ENCODE peak calls at places on chromosomes 1 and 21, in six cellular contexts. G is HepG2, T is SK-N-SH, Q is H1, W is GM12878, R is K562. U is an unnamed sample.

GRCh38 chr21:26686278-26686677 is 113.2 kb upstream of the CYYR1 start:
- DNase-seq in G (no peak), T (peak; percentile 17), Q (no peak), W (no peak), R (no peak), U (no peak)

GRCh38 chr1:150528196-150528595 is 12.6 kb downstream of the FALEC start:
- DNase-seq in G (no peak), T (no peak), Q (no peak), W (no peak), R (no peak), U (no peak)

GRCh38 chr1:165893507-165893906 is 66.1 kb downstream of the UCK2 start:
- DNase-seq in G (no peak), T (no peak), Q (no peak), W (no peak), R (no peak), U (no peak)

GRCh38 chr1:70536708-70537398 is 125.8 kb downstream of the CTH start:
- DNase-seq in G (no peak), T (no peak), Q (no peak), W (no peak), R (no peak), U (no peak)

GRCh38 chr1:33927721-33928120 is 63.8 kb downstream of the HMGB4 start:
- DNase-seq in G (no peak), T (no peak), Q (no peak), W (no peak), R (no peak), U (no peak)

GRCh38 chr1:184972281-184973055 is 1.8 kb downstream of the NIBAN1 start:
- DNase-seq in G (no peak), T (no peak), Q (no peak), W (no peak), R (peak; percentile 15), U (no peak)

GRCh38 chr1:61139324-61140055 is 57.1 kb downstream of the NFIA start:
- DNase-seq in G (peak; percentile 29), T (no peak), Q (no peak), W (no peak), R (no peak), U (peak; percentile 53)

GRCh38 chr1:2496087-2496622 is 20.1 kb downstream of the PLCH2 start:
- DNase-seq in G (peak; percentile 28), T (no peak), Q (no peak), W (peak; percentile 25), R (no peak), U (no peak)

GRCh38 chr1:236917448-236917847 is 86.8 kb downstream of the MT1HL1 start:
- DNase-seq in G (no peak), T (no peak), Q (no peak), W (no peak), R (no peak), U (no peak)

GRCh38 chr1:17437260-17438175 is 2.0 kb downstream of the RCC2 start:
- DNase-seq in G (no peak), T (peak; percentile 96), Q (no peak), W (no peak), R (peak; percentile 74), U (no peak)

GRCh38 chr1:40422630-40423263 is 27.5 kb upstream of the ZFP69B start:
- DNase-seq in G (no peak), T (no peak), Q (no peak), W (no peak), R (no peak), U (no peak)

GRCh38 chr1:44619261-44619900 is 54.9 kb downstream of the TMEM53 start:
- DNase-seq in G (no peak), T (no peak), Q (no peak), W (no peak), R (no peak), U (no peak)

GRCh38 chr1:9111957-9112356 is 16.9 kb downstream of the GPR157 start:
- DNase-seq in G (peak; percentile 27), T (no peak), Q (no peak), W (no peak), R (no peak), U (no peak)

GRCh38 chr1:100188617-100189016 is 10.6 kb upstream of the LRRC39 start:
- DNase-seq in G (no peak), T (peak; percentile 45), Q (no peak), W (peak; percentile 31), R (no peak), U (no peak)

GRCh38 chr1:111366256-111366655 is 61.3 kb downstream of the OVGP1 start:
- DNase-seq in G (no peak), T (no peak), Q (no peak), W (no peak), R (no peak), U (no peak)

GRCh38 chr1:109361114-109361513 is 36.6 kb downstream of the SORT1 start:
- DNase-seq in G (no peak), T (no peak), Q (no peak), W (no peak), R (no peak), U (no peak)

GRCh38 chr1:196858811-196859210 is 29.0 kb upstream of the CFHR4 start:
- DNase-seq in G (no peak), T (no peak), Q (no peak), W (no peak), R (peak; percentile 45), U (no peak)

GRCh38 chr1:243601720-243602119 is 248.3 kb downstream of the AKT3 start:
- DNase-seq in G (no peak), T (no peak), Q (no peak), W (no peak), R (no peak), U (no peak)

GRCh38 chr1:16109571-16109970 is 36.1 kb upstream of the FAM131C start:
- DNase-seq in G (no peak), T (no peak), Q (no peak), W (no peak), R (no peak), U (no peak)

GRCh38 chr1:16111771-16112557 is 38.5 kb upstream of the FAM131C start:
- DNase-seq in G (no peak), T (no peak), Q (no peak), W (no peak), R (peak; percentile 25), U (no peak)

GRCh38 chr1:16112558-16113555 is 39.4 kb upstream of the FAM131C start:
- DNase-seq in G (peak; percentile 90), T (peak; percentile 60), Q (no peak), W (no peak), R (no peak), U (no peak)

GRCh38 chr1:16110456-16110855 is 37.0 kb upstream of the FAM131C start:
- DNase-seq in G (no peak), T (no peak), Q (no peak), W (no peak), R (no peak), U (no peak)

GRCh38 chr1:16110884-16111283 is 37.4 kb upstream of the FAM131C start:
- DNase-seq in G (no peak), T (no peak), Q (no peak), W (no peak), R (no peak), U (no peak)
- H3K27ac ChIP-seq in G (no peak overlapping the region), T (no peak overlapping the region), Q (no peak overlapping the region), W (no peak overlapping the region), R (no peak overlapping the region), U (no peak overlapping the region)

DNA sequence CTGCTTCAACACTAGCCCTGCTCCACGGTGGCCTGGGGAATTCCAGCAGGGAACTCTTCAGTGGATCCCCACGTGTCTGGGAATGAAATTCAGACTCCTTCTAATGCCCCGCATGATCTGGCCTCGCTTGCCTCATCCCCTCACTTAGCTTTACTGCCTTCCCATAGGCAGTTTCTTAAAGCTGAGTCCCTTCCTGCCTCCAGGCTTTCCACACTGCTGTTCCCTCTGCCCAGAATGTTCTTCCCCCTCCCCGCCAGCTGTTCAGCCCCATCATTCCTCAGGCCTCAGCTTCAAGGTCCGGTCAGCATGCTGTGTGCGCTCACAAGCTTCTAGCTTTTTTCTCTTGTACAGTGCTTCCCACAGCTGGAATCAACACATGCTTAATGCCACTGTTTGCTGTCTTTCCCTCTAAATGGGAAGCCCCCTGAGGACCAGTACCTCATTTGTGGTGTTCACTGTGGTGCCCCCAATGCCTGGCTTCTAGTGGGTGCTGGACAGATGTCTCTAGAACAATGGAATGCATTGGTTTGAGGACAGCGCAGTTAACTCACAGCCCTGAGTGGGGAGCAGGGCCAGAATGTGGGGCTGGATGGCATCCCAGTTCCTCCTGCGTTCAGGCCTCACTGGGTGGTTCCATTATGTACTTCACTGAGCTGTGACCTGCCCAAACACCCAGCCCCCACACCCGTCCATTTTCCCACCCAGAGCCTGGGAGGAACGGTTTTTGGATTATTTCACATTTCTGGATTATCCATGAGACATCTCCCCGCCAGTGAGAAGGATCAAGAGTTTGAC is 55.0 kb upstream of the WASF2 start:
- DNase-seq in G (no peak), T (no peak), Q (no peak), W (no peak), R (no peak), U (no peak)
- TF ChIP-seq GABPA in G (no peak), T (no peak), Q (no peak), W (no peak), R (no peak), U (no peak)

DNA sequence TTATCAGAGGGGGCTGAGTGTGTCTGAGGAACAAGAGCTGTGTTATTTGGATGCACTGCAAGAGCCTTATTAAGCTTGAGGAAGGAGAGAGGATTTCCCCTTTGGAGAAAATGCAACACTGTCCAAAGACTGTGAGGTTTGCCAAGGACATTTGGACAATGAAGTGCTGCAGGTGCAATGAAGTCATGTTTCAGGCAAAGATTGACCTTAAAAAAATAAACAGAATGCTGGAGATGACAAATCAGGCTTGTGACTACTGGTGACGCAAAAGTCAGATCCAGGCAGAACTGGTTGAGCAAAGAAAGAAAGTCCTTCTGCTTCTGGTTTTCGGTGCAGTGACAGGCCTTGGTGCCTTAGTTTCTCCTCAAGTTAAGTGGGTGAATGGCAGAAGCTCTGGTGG is 125.2 kb upstream of the KIAA0040 start:
- DNase-seq in G (no peak), T (no peak), Q (no peak), W (no peak), R (no peak), U (no peak)
- H3K27ac ChIP-seq in G (no peak overlapping the region), T (no peak overlapping the region), Q (no peak overlapping the region), W (no peak overlapping the region), R (no peak overlapping the region), U (peak overlapping the region; percentile 11)

DNA sequence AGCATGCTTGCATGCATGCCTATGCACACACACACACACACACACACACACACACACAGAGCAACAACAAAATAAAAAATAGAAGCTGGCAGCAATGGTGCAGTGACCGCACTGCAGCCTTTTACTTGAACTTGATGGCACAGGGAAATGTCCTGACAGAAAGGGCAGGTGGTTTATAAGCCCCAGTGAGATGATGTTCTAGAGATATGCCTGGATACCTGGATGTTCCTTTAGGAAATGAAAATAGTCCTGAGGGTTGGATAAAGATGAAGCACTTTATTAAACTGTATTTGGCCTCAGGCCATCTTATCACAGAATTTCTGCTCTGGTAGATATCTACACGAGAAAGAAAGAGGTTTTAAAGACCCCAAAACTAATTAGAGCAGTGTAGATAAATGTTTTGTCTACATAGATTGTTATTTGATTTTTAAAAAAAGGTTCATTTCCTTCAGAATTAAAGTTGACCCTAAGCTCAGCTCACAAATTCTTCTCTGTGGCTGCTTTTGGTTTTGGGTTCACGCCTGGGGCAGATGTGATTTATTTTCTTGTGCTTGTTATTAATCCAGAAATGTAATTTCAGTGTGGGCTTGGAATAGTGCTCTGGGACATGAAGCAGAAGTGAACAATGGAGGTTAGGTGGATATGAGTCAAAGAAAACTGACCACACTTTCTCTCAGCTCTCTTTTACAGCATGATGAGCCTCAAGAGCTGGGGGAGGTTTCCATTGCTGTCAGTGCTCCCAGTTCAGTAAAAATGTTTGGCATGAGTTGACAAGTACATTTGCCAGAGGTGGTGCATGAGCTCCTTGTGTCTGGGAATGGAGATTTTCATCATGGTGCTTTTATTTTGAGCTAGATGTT is 22.9 kb downstream of the ADAM30 start:
- DNase-seq in G (no peak), T (no peak), Q (no peak), W (no peak), R (peak; percentile 41), U (no peak)
- TF ChIP-seq GABPA in G (no peak), T (no peak), Q (no peak), W (no peak), R (no peak), U (no peak)

U was measured in HL-60.